ENCODE peak calls at places on chromosomes 5 and 9, in five cellular contexts. P is adrenal gland; E is kidney epithelial cell; L is CD4-positive, alpha-beta T cell; H is GM12865. F is an unnamed sample.

GRCh38 chr9:7967851-7968250 is 168.3 kb upstream of the DMAC1 start:
- DNase-seq in E (no peak), L (no peak), P (no peak), H (no peak), F (no peak)

GRCh38 chr9:109742759-109743388 is 37.1 kb upstream of the PALM2AKAP2 start:
- DNase-seq in E (no peak), P (no peak), L (no peak), H (no peak), F (no peak)

GRCh38 chr5:14743601-14744295 is 79.2 kb downstream of the OTULIN start:
- DNase-seq in E (no peak), L (no peak), P (no peak), H (no peak), F (no peak)

GRCh38 chr9:10268500-10269485 is 344.0 kb downstream of the PTPRD start:
- DNase-seq in L (no peak), P (peak; percentile 36), H (peak; percentile 13), E (no peak), F (peak; percentile 14)

GRCh38 chr5:53714324-53715010 is 154.0 kb downstream of the NDUFS4 start:
- DNase-seq in P (no peak), L (no peak), E (no peak), H (no peak), F (no peak)

GRCh38 chr5:43121565-43122484 is 1.1 kb downstream of the ZNF131 start:
- DNase-seq in H (peak; percentile 65), P (peak; percentile 43), E (peak; percentile 23), L (no peak), F (peak; percentile 33)

GRCh38 chr5:173055722-173055982 is 500 bp upstream of the CREBRF start:
- DNase-seq in P (no peak), E (no peak), L (no peak), H (no peak), F (no peak)

GRCh38 chr5:71969464-71969863 is 137.8 kb upstream of the MAP1B start:
- DNase-seq in L (no peak), P (no peak), E (no peak), H (no peak), F (no peak)

GRCh38 chr5:154494036-154494435 is 16.0 kb upstream of the HAND1 start:
- DNase-seq in P (no peak), L (no peak), E (no peak), H (peak; percentile 48), F (no peak)

GRCh38 chr5:174945853-174946252 is 221.5 kb downstream of the MSX2 start:
- DNase-seq in H (no peak), L (no peak), P (no peak), E (no peak), F (no peak)

GRCh38 chr5:110258460-110258859 is 468.0 kb downstream of the TMEM232 start:
- DNase-seq in P (no peak), L (no peak), H (no peak), E (peak; percentile 35), F (no peak)

GRCh38 chr5:163473613-163474243 is 13.3 kb downstream of the HMMR start:
- DNase-seq in P (no peak), H (peak; percentile 21), E (no peak), L (no peak), F (no peak)
- TF ChIP-seq CTCF in P (peak; percentile 32), H (peak; percentile 24), E (peak; percentile 20), L (peak; percentile 58), F (peak; percentile 23)

DNA sequence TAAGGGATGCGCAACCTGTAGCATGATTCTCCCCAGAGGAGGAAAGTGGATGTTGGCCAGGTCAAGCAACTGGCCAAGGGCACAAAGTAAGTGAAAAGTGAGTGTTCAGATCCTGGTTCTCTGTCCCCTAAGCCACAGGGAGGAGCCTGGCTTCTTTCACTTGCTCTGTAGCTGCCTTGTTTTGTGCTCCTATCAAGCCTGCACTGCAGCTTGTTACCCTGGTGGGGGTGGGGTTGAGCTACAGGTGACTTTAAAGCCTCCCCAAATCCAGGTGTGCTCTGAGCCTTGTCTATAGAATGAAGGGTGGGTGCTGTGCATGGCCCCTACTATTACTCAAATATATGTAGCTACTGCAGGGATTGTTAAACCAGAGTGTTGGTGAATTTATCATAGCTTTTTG is 32.9 kb downstream of the RALGPS1 start:
- DNase-seq in P (no peak), L (no peak), H (peak; percentile 29), E (no peak), F (no peak)
- TF ChIP-seq CTCF in P (no peak), L (no peak), H (peak; percentile 21), E (no peak), F (no peak)

DNA sequence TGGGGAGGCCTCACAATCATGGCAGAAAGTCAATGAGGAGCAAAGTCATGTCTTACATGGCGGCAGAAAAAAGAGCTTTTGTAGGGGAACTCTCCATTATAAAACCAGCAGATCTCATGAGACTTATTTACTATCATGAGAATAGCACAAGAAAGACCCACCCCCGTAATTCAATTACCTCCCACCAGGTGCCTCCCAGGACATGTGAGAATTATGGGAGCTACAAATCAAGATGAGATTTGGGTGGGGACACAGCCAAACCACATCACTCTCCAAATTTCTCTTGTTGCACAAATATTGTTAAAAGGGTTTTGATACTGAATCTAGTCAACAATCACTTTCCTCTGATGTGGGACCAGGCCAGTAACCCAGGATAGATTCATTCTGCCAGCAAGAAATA is 1176.1 kb downstream of the CDH9 start:
- DNase-seq in E (no peak), H (no peak), P (no peak), L (no peak), F (no peak)
- TF ChIP-seq CTCF in E (no peak), H (no peak), P (no peak), L (no peak), F (no peak)

GRCh38 chr5:57494104-57495098 is 11.8 kb upstream of the ACTBL2 start:
- DNase-seq in L (peak; percentile 8), H (peak; percentile 83), P (peak; percentile 74), E (peak; percentile 93), F (no peak)
- TF ChIP-seq CTCF in L (no peak), H (no peak), P (no peak), E (no peak), F (no peak)

GRCh38 chr9:132673355-132673754 is 3.1 kb downstream of the GTF3C4 start:
- DNase-seq in L (no peak), E (no peak), P (no peak), H (peak; percentile 21), F (no peak)
- TF ChIP-seq CTCF in L (no peak), E (peak; percentile 18), P (no peak), H (peak; percentile 10), F (no peak)

DNA sequence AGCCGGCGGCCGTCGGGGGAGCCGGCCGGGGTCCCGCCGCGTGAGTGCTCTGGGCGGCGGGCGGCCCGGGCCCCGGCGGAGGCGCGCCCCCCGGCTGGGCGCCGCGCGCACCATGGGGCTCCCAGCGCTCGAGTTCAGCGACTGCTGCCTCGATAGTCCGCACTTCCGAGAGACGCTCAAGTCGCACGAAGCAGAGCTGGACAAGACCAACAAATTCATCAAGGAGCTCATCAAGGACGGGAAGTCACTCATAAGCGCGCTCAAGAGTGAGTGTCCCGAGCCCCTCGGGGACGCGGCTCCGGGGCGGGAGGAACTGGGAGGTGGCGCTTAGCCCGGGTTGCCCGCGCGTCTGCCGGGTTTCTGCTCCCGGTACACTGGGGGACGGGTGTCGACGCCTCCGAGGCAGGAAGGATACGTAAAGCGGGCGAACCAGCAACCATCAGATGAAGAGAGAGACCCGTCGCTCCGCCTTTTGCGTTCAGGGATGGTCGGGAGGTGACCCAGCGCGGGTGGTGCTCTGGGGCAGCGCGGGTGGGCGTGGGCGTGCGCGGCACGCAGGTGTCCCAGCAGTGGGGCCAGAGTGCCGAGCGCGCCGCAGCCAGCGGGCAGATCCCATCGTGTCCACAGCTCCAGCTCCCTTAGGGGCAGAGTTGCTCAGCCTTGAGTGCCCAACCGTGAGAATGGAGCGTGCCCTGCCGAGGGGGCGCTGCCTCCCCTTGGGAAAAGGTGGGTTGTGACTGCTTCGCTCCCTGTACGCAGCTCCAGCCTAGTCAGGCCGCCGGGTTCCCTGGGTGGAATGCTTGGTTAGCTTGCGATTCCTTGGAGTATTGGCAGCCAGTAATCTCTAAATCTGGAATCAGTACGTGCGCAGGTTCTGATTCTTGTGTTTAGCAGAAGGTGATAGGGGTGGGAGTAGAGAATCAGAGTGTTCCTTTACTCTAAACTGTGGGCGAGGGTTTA is 753 bp downstream of the ARHGAP26 start:
- DNase-seq in P (peak; percentile 27), E (no peak), H (peak; percentile 43), L (peak; percentile 21), F (no peak)
- TF ChIP-seq CTCF in P (no peak), E (peak; percentile 50), H (no peak), L (no peak), F (no peak)

DNA sequence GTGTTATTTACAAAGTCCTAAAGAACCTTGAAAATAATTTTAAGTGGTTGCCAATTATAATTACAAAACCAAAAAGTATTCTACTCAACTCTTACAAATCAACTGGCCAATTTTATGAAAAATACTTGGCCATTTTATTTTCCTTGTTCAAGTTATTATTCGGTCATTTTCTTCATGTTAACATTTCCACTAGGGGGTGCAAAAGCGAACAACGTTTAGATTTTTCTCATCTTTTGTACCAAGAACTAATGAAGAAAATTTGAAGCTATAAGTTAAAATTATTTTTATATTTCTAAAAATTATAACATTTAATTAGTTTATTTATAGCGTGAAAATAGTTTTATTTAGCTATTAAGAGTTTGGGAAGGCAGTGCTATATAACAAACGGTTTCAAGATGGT is 1453.3 kb downstream of the MAT2B start:
- DNase-seq in E (no peak), L (no peak), P (no peak), H (no peak), F (no peak)
- TF ChIP-seq CTCF in E (no peak), L (no peak), P (no peak), H (no peak), F (no peak)